ENCODE peak calls at places on chromosome 19, in nine cellular contexts. B is WERI-Rb-1; U is CD4-positive, alpha-beta T cell; O is prostate gland; G is right atrium auricular region; Q is H9; K is mesenchymal stem cell; Z is lung; S is upper lobe of right lung. R is an unnamed sample.
A peak's percentile ranks its signal among the peaks of the same experiment; 100 is the strongest.

GRCh38 chr19:3512562-3512961 is 6.5 kb downstream of the FZR1 start:
- DNase-seq in B (no peak), U (no peak), O (no peak), G (no peak), Q (no peak), K (no peak), Z (no peak), S (no peak), R (no peak)

GRCh38 chr19:41431426-41432386 is 4.5 kb upstream of the B3GNT8 start:
- DNase-seq in B (no peak), U (no peak), O (no peak), G (peak; percentile 68), Q (no peak), K (peak; percentile 44), Z (no peak), S (no peak), R (no peak)

GRCh38 chr19:55552620-55553019 is 7.3 kb upstream of the SBK3 start:
- DNase-seq in B (no peak), U (no peak), O (no peak), G (no peak), Q (no peak), K (peak; percentile 72), Z (no peak), S (no peak), R (no peak)

GRCh38 chr19:39623946-39624345 is 21.6 kb downstream of the LGALS13 start:
- DNase-seq in B (no peak), U (no peak), O (no peak), G (no peak), Q (no peak), K (no peak), Z (no peak), S (no peak), R (no peak)

GRCh38 chr19:37654833-37655688 is at the start of gene ZFP30:
- DNase-seq in B (peak; percentile 94), U (peak; percentile 74), O (peak; percentile 92), G (peak; percentile 85), Q (peak; percentile 76), K (peak; percentile 91), Z (peak; percentile 74), S (peak; percentile 94), R (peak; percentile 92)

GRCh38 chr19:29587518-29587986 is 18.5 kb upstream of the POP4 start:
- DNase-seq in B (no peak), U (peak; percentile 28), O (no peak), G (no peak), Q (no peak), K (peak; percentile 11), Z (no peak), S (no peak), R (no peak)

GRCh38 chr19:38049105-38049649 is 142.2 kb downstream of the SIPA1L3 start:
- DNase-seq in B (no peak), U (peak; percentile 27), O (no peak), G (no peak), Q (no peak), K (peak; percentile 44), Z (no peak), S (no peak), R (no peak)

GRCh38 chr19:18160792-18161690 is 8.1 kb downstream of the PIK3R2 start:
- DNase-seq in B (peak; percentile 62), U (peak; percentile 83), O (peak; percentile 51), G (no peak), Q (peak; percentile 76), K (no peak), Z (peak; percentile 75), S (peak; percentile 89), R (peak; percentile 79)

GRCh38 chr19:19217110-19217509 is 5.4 kb downstream of the NCAN start:
- DNase-seq in B (no peak), U (no peak), O (no peak), G (no peak), Q (peak; percentile 49), K (peak; percentile 71), Z (no peak), S (no peak), R (no peak)

GRCh38 chr19:17385878-17386611 is 8.0 kb downstream of the CCDC194 start:
- DNase-seq in B (peak; percentile 67), U (peak; percentile 48), O (no peak), G (peak; percentile 68), Q (peak; percentile 89), K (peak; percentile 57), Z (peak; percentile 54), S (peak; percentile 83), R (peak; percentile 63)

GRCh38 chr19:46660008-46660517 is 919 bp downstream of the DACT3 start:
- DNase-seq in B (peak; percentile 75), U (no peak), O (no peak), G (no peak), Q (peak; percentile 60), K (peak; percentile 65), Z (no peak), S (no peak), R (no peak)

GRCh38 chr19:47445937-47446402 is 25.7 kb downstream of the SLC8A2 start:
- DNase-seq in B (no peak), U (peak; percentile 58), O (peak; percentile 44), G (no peak), Q (peak; percentile 75), K (peak; percentile 44), Z (peak; percentile 42), S (peak; percentile 87), R (peak; percentile 27)

GRCh38 chr19:57934820-57935665 is at the start of gene ZNF418:
- DNase-seq in B (peak; percentile 77), U (peak; percentile 5), O (peak; percentile 78), G (peak; percentile 62), Q (peak; percentile 89), K (peak; percentile 88), Z (peak; percentile 59), S (peak; percentile 67), R (peak; percentile 67)

GRCh38 chr19:53507523-53508442 is 30.2 kb upstream of the ZNF331 start:
- DNase-seq in B (no peak), U (no peak), O (no peak), G (no peak), Q (no peak), K (no peak), Z (no peak), S (no peak), R (no peak)

GRCh38 chr19:31598730-31599238 is 249.5 kb upstream of the TSHZ3 start:
- DNase-seq in B (no peak), U (no peak), O (no peak), G (peak; percentile 36), Q (no peak), K (peak; percentile 12), Z (no peak), S (no peak), R (no peak)

GRCh38 chr19:31350693-31351211 is 1.5 kb upstream of the TSHZ3 start:
- DNase-seq in B (peak; percentile 35), U (no peak), O (peak; percentile 42), G (no peak), Q (peak; percentile 43), K (peak; percentile 67), Z (no peak), S (peak; percentile 81), R (no peak)

GRCh38 chr19:37699057-37699456 is 20.5 kb downstream of the ZNF607 start:
- DNase-seq in B (no peak), U (no peak), O (no peak), G (no peak), Q (no peak), K (no peak), Z (no peak), S (no peak), R (no peak)

GRCh38 chr19:47339196-47339880 is 7.4 kb downstream of the C5AR2 start:
- DNase-seq in B (no peak), U (no peak), O (no peak), G (no peak), Q (no peak), K (no peak), Z (no peak), S (no peak), R (no peak)

GRCh38 chr19:50705422-50706019 is 14.1 kb downstream of the SHANK1 start:
- DNase-seq in B (peak; percentile 76), U (no peak), O (no peak), G (no peak), Q (peak; percentile 67), K (peak; percentile 5), Z (no peak), S (no peak), R (no peak)

GRCh38 chr19:54011507-54012211 is 20.2 kb downstream of the CACNG6 start:
- DNase-seq in B (no peak), U (no peak), O (no peak), G (no peak), Q (peak; percentile 63), K (no peak), Z (no peak), S (no peak), R (no peak)

GRCh38 chr19:50928841-50929240 is 17.6 kb upstream of the KLK4 start:
- DNase-seq in B (no peak), U (no peak), O (no peak), G (no peak), Q (no peak), K (no peak), Z (no peak), S (no peak), R (no peak)

GRCh38 chr19:36115453-36116343 is at the start of gene TBCB:
- DNase-seq in B (no peak), U (peak; percentile 85), O (peak; percentile 77), G (no peak), Q (no peak), K (peak; percentile 57), Z (peak; percentile 91), S (peak; percentile 93), R (peak; percentile 93)

GRCh38 chr19:47240996-47241918 is 10.3 kb upstream of the BBC3 start:
- DNase-seq in B (peak; percentile 86), U (peak; percentile 84), O (peak; percentile 70), G (no peak), Q (peak; percentile 95), K (peak; percentile 87), Z (peak; percentile 75), S (peak; percentile 90), R (peak; percentile 83)

GRCh38 chr19:44988896-44989563 is 12.2 kb upstream of the RELB start:
- DNase-seq in B (peak; percentile 69), U (peak; percentile 53), O (peak; percentile 40), G (no peak), Q (peak; percentile 79), K (peak; percentile 73), Z (peak; percentile 61), S (peak; percentile 78), R (peak; percentile 75)
- H3K27ac ChIP-seq in B (no peak overlapping the region), U (no peak overlapping the region), O (no peak overlapping the region), G (no peak overlapping the region), Q (no peak overlapping the region), K (no peak overlapping the region), Z (no peak overlapping the region), S (no peak overlapping the region), R (no peak overlapping the region)

GRCh38 chr19:8319807-8320520 is 1.2 kb downstream of the NDUFA7 start:
- DNase-seq in B (no peak), U (no peak), O (no peak), G (no peak), Q (no peak), K (no peak), Z (no peak), S (no peak), R (no peak)
- H3K27ac ChIP-seq in B (peak overlapping the region; percentile 85), U (peak overlapping the region; percentile 85), O (no peak overlapping the region), G (peak overlapping the region; percentile 93), Q (no peak overlapping the region), K (no peak overlapping the region), Z (no peak overlapping the region), S (peak overlapping the region; percentile 97), R (no peak overlapping the region)

GRCh38 chr19:48943081-48943480 is 9.6 kb downstream of the DHDH start:
- DNase-seq in B (no peak), U (no peak), O (no peak), G (no peak), Q (no peak), K (no peak), Z (no peak), S (no peak), R (no peak)
- H3K27ac ChIP-seq in B (no peak overlapping the region), U (no peak overlapping the region), O (no peak overlapping the region), G (no peak overlapping the region), Q (no peak overlapping the region), K (no peak overlapping the region), Z (no peak overlapping the region), S (no peak overlapping the region), R (no peak overlapping the region)

GRCh38 chr19:10554760-10555612 is 10.8 kb downstream of the KRI1 start:
- DNase-seq in B (peak; percentile 33), U (no peak), O (no peak), G (no peak), Q (no peak), K (no peak), Z (no peak), S (no peak), R (no peak)
- H3K27ac ChIP-seq in B (no peak overlapping the region), U (peak overlapping the region; percentile 69), O (peak overlapping the region; percentile 7), G (no peak overlapping the region), Q (no peak overlapping the region), K (no peak overlapping the region), Z (no peak overlapping the region), S (no peak overlapping the region), R (no peak overlapping the region)

R was measured in colonic mucosa.